ENCODE peak calls at places on chromosomes 4 and X, in ten cellular contexts. G, D, C, A, I, V, K, E, P and Q are unnamed samples.

GRCh38 chr4:176534566-176534965 is 214.8 kb downstream of the SPCS3 start:
- DNase-seq in V (no peak), G (peak), A (no peak), D (peak), E (no peak), P (no peak), I (peak), C (peak), K (peak), Q (no peak)

GRCh38 chr4:74117024-74117534 is 18.1 kb upstream of the CXCL2 start:
- DNase-seq in G (peak), D (peak), P (peak), V (no peak), K (peak), E (no peak), C (peak), A (no peak), I (peak), Q (no peak)

GRCh38 chr4:10172278-10173038 is 55.9 kb upstream of the WDR1 start:
- DNase-seq in A (no peak), P (no peak), C (no peak), E (no peak), G (no peak), D (no peak), K (no peak), I (no peak), V (no peak), Q (no peak)

GRCh38 chrX:101390664-101391525 is at the start of gene RPL36A:
- DNase-seq in D (peak), E (peak), P (peak), V (peak), A (peak), K (peak), C (peak), I (peak), G (peak), Q (peak)

GRCh38 chrX:149540621-149541520 is at the start of gene EOLA1:
- DNase-seq in E (peak), D (peak), V (peak), G (peak), I (peak), P (no peak), A (peak), K (peak), C (peak), Q (peak)

GRCh38 chrX:104045642-104046041 is 5.9 kb downstream of the H2BW2 start:
- DNase-seq in G (no peak), K (no peak), A (no peak), D (no peak), V (no peak), E (no peak), I (no peak), C (no peak), P (no peak), Q (no peak)

GRCh38 chr4:84647307-84647884 is 64.5 kb downstream of the CDS1 start:
- DNase-seq in I (no peak), A (no peak), K (no peak), E (no peak), G (no peak), C (peak), P (peak), V (no peak), D (no peak), Q (no peak)

GRCh38 chr4:166816901-166817300 is 417.4 kb downstream of the SPOCK3 start:
- DNase-seq in I (no peak), G (no peak), K (peak), C (no peak), A (no peak), E (no peak), P (no peak), V (no peak), D (no peak), Q (no peak)

GRCh38 chr4:146916479-146917076 is 29.1 kb downstream of the TTC29 start:
- DNase-seq in E (peak), K (peak), P (no peak), I (peak), G (peak), A (no peak), C (peak), V (peak), D (peak), Q (no peak)

GRCh38 chrX:87167841-87168240 is 349.8 kb upstream of the KLHL4 start:
- DNase-seq in G (no peak), K (no peak), E (no peak), I (no peak), A (no peak), C (no peak), P (no peak), V (no peak), D (no peak), Q (no peak)

GRCh38 chr4:15034071-15034764 is 31.9 kb downstream of the CPEB2 start:
- DNase-seq in P (no peak), G (peak), C (peak), E (no peak), A (peak), V (no peak), K (peak), D (peak), I (no peak), Q (no peak)

GRCh38 chr4:114694770-114695169 is 96.2 kb downstream of the UGT8 start:
- DNase-seq in G (peak), A (no peak), E (no peak), C (peak), P (no peak), V (no peak), D (peak), K (peak), I (no peak), Q (no peak)

DNA sequence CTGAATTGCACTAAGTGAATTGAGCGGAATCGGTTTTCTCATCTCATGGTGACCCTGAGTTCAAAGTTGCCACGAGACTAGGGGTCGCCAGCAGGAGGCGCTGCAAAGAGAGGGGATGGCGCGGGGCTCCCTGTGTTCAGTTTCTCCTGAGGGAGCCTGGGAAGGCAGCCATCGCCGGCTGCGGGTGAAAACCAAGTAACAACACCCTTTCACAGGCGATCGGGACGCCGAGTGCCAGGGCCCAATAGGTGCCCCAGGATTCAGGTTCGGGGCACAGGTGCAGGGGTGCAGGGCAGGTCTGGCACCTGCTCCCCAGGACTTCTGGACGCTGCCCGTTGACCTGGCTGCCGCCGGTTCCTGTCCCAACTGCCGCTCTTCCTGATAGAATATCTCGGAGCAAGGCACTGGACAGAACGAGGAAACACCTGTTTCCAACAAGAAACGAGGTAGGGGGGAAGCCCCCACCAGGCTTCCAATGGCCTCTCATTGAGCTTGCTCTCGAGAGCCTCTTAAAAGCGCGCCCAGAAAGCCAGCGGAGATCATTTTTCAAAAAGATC is 1.1 kb upstream of the FGF16 start:
- DNase-seq in D (no peak), K (no peak), C (no peak), P (no peak), I (no peak), G (no peak), E (no peak), A (no peak), V (no peak), Q (peak)
- TF ChIP-seq CTCF in D (peak), K (no peak), C (no peak), P (no peak), I (peak), G (peak), E (peak), A (no peak), V (peak), Q (peak)

DNA sequence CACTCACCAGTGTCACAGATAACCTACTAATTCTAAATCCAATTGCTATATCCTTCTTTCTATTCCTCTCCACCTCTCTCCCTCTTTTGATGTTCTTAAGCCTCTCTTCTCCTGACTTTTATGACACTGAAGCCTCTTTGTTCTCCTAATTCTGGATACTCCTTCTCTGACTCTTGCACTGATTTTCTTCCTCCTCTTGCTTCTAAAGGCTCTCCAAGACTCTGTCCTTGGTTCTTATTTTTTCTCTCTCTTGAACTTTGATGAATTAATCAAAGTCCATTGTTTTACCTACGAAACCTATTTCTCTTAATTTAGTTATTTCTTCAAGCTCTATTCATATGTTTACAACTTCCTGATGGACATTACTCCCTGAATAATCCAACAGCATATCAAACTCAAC is 95.7 kb upstream of the TSPAN7 start:
- DNase-seq in D (no peak), E (no peak), C (no peak), K (no peak), A (no peak), P (no peak), G (no peak), V (no peak), I (no peak), Q (no peak)
- TF ChIP-seq CTCF in D (no peak), E (no peak), C (no peak), K (no peak), A (no peak), P (no peak), G (no peak), V (no peak), I (no peak), Q (no peak)

GRCh38 chr4:187383181-187383580 is 612.4 kb upstream of the ZFP42 start:
- DNase-seq in P (no peak), E (no peak), K (no peak), V (no peak), D (no peak), A (no peak), I (no peak), G (no peak), C (no peak), Q (no peak)

GRCh38 chr4:187378441-187378840 is 617.1 kb upstream of the ZFP42 start:
- DNase-seq in D (no peak), A (no peak), E (no peak), V (no peak), K (no peak), C (no peak), I (no peak), G (no peak), P (no peak), Q (no peak)

GRCh38 chr4:187380181-187380581 is 615.4 kb upstream of the ZFP42 start:
- DNase-seq in A (no peak), G (no peak), V (no peak), E (no peak), I (no peak), K (no peak), D (peak), P (no peak), C (peak), Q (no peak)
- TF ChIP-seq CTCF in A (peak), G (peak), V (no peak), E (peak), I (peak), K (no peak), D (no peak), P (no peak), C (peak), Q (peak)

DNA sequence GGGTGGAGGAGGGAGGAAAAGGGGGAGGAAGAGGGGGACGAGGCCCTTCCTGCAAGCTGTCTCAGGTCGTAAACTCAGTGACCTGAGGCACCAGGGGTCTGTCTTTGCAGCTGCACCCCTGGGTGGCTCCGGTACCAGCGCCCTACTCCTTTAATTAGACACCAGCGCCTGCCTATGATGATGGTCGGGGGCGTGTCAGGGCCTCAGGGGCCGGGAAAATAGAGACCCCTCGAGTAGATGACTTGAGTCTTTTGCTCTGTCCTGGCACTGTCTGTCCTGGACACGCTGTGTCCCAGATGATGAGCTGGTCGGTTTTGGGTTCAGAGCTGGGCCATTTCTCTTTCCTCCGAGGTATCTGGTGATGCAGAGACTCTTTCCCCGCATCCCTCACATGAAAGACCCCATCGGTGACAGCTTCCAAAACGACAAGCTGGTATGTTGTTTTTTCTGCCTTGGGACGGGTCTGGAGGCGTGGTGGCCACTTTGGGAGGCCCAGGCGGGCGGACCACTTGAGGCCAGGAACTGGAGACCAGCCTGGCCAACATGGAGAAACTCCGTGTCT is 11.2 kb downstream of the SLC25A6 start:
- DNase-seq in A (peak), D (no peak), C (no peak), V (no peak), K (no peak), G (no peak), I (no peak), E (no peak), P (no peak), Q (no peak)
- TF ChIP-seq CTCF in A (no peak), D (no peak), C (no peak), V (no peak), K (no peak), G (no peak), I (no peak), E (no peak), P (no peak), Q (no peak)

GRCh38 chr4:4880492-4880891 is 21.0 kb downstream of the MSX1 start:
- DNase-seq in D (no peak), A (no peak), V (no peak), P (no peak), G (no peak), C (no peak), E (no peak), I (no peak), K (no peak), Q (no peak)
- TF ChIP-seq CTCF in D (peak), A (peak), V (peak), P (no peak), G (peak), C (peak), E (peak), I (peak), K (peak), Q (peak)

GRCh38 chrX:71999535-71999934 is 88.9 kb downstream of the NHSL2 start:
- DNase-seq in I (no peak), V (no peak), D (no peak), A (no peak), C (no peak), G (no peak), K (no peak), E (no peak), P (no peak), Q (no peak)

GRCh38 chrX:71997320-71997719 is 86.7 kb downstream of the NHSL2 start:
- DNase-seq in K (no peak), P (no peak), E (no peak), D (no peak), C (no peak), I (no peak), V (no peak), A (no peak), G (no peak), Q (no peak)

GRCh38 chrX:72001471-72001870 is 90.8 kb downstream of the NHSL2 start:
- DNase-seq in C (no peak), D (no peak), K (no peak), E (no peak), P (no peak), V (no peak), A (no peak), G (no peak), I (no peak), Q (no peak)

GRCh38 chrX:71996826-71997225 is 86.2 kb downstream of the NHSL2 start:
- DNase-seq in G (peak), P (peak), V (no peak), C (peak), I (no peak), E (no peak), K (no peak), A (no peak), D (no peak), Q (no peak)

GRCh38 chrX:71998836-71999509 is 88.3 kb downstream of the NHSL2 start:
- DNase-seq in P (no peak), I (no peak), E (peak), G (no peak), V (no peak), D (no peak), C (peak), A (no peak), K (no peak), Q (no peak)
- TF ChIP-seq CTCF in P (peak), I (peak), E (peak), G (peak), V (peak), D (peak), C (peak), A (peak), K (peak), Q (peak)

GRCh38 chr4:5757091-5757490 is 46.1 kb downstream of the EVC start:
- DNase-seq in C (no peak), A (no peak), K (no peak), G (no peak), I (no peak), D (no peak), E (no peak), P (no peak), V (no peak), Q (no peak)
- TF ChIP-seq CTCF in C (no peak), A (no peak), K (no peak), G (no peak), I (no peak), D (no peak), E (no peak), P (no peak), V (no peak), Q (no peak)